ENCODE peak calls at places on chromosomes 6 and 20, in nine cellular contexts. One of them, this sample, is unnamed.

GRCh38 chr6:130625825-130626500 is 201.2 kb upstream of the SMLR1 start:
- DNase-seq in activated T-cell treated with anti-CD3 and anti-CD28 coated beads for 1 hour: no peak
- DNase-seq in AG08396: no peak
- DNase-seq in Calu3: no peak
- DNase-seq in left cardiac atrium: no peak
- DNase-seq in activated CD4-positive, alpha-beta T cell treated with anti-CD3 and anti-CD28 coated beads for 36 hours: peak; percentile 25
- DNase-seq in prostate gland: no peak
- DNase-seq in anterior cingulate cortex: no peak
- DNase-seq in GM20000: peak; percentile 34
- DNase-seq in this sample: no peak

GRCh38 chr6:90369651-90370050 is 73.0 kb upstream of the BACH2 start:
- DNase-seq in GM20000: no peak
- DNase-seq in left cardiac atrium: no peak
- DNase-seq in AG08396: no peak
- DNase-seq in activated CD4-positive, alpha-beta T cell treated with anti-CD3 and anti-CD28 coated beads for 36 hours: no peak
- DNase-seq in activated T-cell treated with anti-CD3 and anti-CD28 coated beads for 1 hour: no peak
- DNase-seq in prostate gland: no peak
- DNase-seq in anterior cingulate cortex: no peak
- DNase-seq in Calu3: no peak
- DNase-seq in this sample: no peak

GRCh38 chr20:50302463-50303041 is 111.9 kb downstream of the CEBPB start:
- DNase-seq in GM20000: no peak
- DNase-seq in activated T-cell treated with anti-CD3 and anti-CD28 coated beads for 1 hour: no peak
- DNase-seq in prostate gland: no peak
- DNase-seq in AG08396: peak; percentile 59
- DNase-seq in anterior cingulate cortex: no peak
- DNase-seq in activated CD4-positive, alpha-beta T cell treated with anti-CD3 and anti-CD28 coated beads for 36 hours: no peak
- DNase-seq in left cardiac atrium: no peak
- DNase-seq in Calu3: no peak
- DNase-seq in this sample: no peak

GRCh38 chr20:63021356-63022321 is 14.9 kb upstream of the BHLHE23 start:
- DNase-seq in prostate gland: no peak
- DNase-seq in AG08396: no peak
- DNase-seq in anterior cingulate cortex: no peak
- DNase-seq in activated CD4-positive, alpha-beta T cell treated with anti-CD3 and anti-CD28 coated beads for 36 hours: no peak
- DNase-seq in GM20000: no peak
- DNase-seq in left cardiac atrium: no peak
- DNase-seq in Calu3: no peak
- DNase-seq in activated T-cell treated with anti-CD3 and anti-CD28 coated beads for 1 hour: no peak
- DNase-seq in this sample: no peak

GRCh38 chr6:97586344-97586743 is 303.3 kb upstream of the MMS22L start:
- DNase-seq in left cardiac atrium: no peak
- DNase-seq in prostate gland: no peak
- DNase-seq in Calu3: no peak
- DNase-seq in AG08396: peak; percentile 5
- DNase-seq in activated CD4-positive, alpha-beta T cell treated with anti-CD3 and anti-CD28 coated beads for 36 hours: no peak
- DNase-seq in GM20000: peak; percentile 16
- DNase-seq in activated T-cell treated with anti-CD3 and anti-CD28 coated beads for 1 hour: no peak
- DNase-seq in anterior cingulate cortex: no peak
- DNase-seq in this sample: peak; percentile 2

GRCh38 chr20:2145376-2145775 is 43.7 kb downstream of the STK35 start:
- DNase-seq in prostate gland: no peak
- DNase-seq in AG08396: no peak
- DNase-seq in activated CD4-positive, alpha-beta T cell treated with anti-CD3 and anti-CD28 coated beads for 36 hours: no peak
- DNase-seq in GM20000: no peak
- DNase-seq in left cardiac atrium: no peak
- DNase-seq in Calu3: no peak
- DNase-seq in activated T-cell treated with anti-CD3 and anti-CD28 coated beads for 1 hour: no peak
- DNase-seq in anterior cingulate cortex: no peak
- DNase-seq in this sample: no peak

GRCh38 chr20:9503530-9504251 is 10.7 kb upstream of the LAMP5 start:
- DNase-seq in prostate gland: no peak
- DNase-seq in AG08396: peak; percentile 66
- DNase-seq in anterior cingulate cortex: no peak
- DNase-seq in left cardiac atrium: no peak
- DNase-seq in activated CD4-positive, alpha-beta T cell treated with anti-CD3 and anti-CD28 coated beads for 36 hours: no peak
- DNase-seq in GM20000: no peak
- DNase-seq in Calu3: no peak
- DNase-seq in activated T-cell treated with anti-CD3 and anti-CD28 coated beads for 1 hour: no peak
- DNase-seq in this sample: no peak

GRCh38 chr6:158047120-158047518 is 65.5 kb downstream of the SYNJ2 start:
- DNase-seq in anterior cingulate cortex: no peak
- DNase-seq in prostate gland: peak; percentile 61
- DNase-seq in Calu3: no peak
- DNase-seq in left cardiac atrium: peak; percentile 39
- DNase-seq in activated CD4-positive, alpha-beta T cell treated with anti-CD3 and anti-CD28 coated beads for 36 hours: peak; percentile 91
- DNase-seq in AG08396: no peak
- DNase-seq in activated T-cell treated with anti-CD3 and anti-CD28 coated beads for 1 hour: peak; percentile 25
- DNase-seq in GM20000: no peak
- DNase-seq in this sample: no peak

GRCh38 chr20:48879609-48880008 is 41.9 kb upstream of the ARFGEF2 start:
- DNase-seq in activated CD4-positive, alpha-beta T cell treated with anti-CD3 and anti-CD28 coated beads for 36 hours: no peak
- DNase-seq in prostate gland: no peak
- DNase-seq in AG08396: no peak
- DNase-seq in activated T-cell treated with anti-CD3 and anti-CD28 coated beads for 1 hour: no peak
- DNase-seq in anterior cingulate cortex: no peak
- DNase-seq in GM20000: no peak
- DNase-seq in left cardiac atrium: no peak
- DNase-seq in Calu3: peak; percentile 76
- DNase-seq in this sample: no peak

GRCh38 chr20:19660808-19661378 is 97.2 kb upstream of the RIN2 start:
- DNase-seq in activated CD4-positive, alpha-beta T cell treated with anti-CD3 and anti-CD28 coated beads for 36 hours: no peak
- DNase-seq in Calu3: no peak
- DNase-seq in left cardiac atrium: no peak
- DNase-seq in AG08396: no peak
- DNase-seq in anterior cingulate cortex: no peak
- DNase-seq in prostate gland: no peak
- DNase-seq in GM20000: no peak
- DNase-seq in activated T-cell treated with anti-CD3 and anti-CD28 coated beads for 1 hour: no peak
- DNase-seq in this sample: no peak

GRCh38 chr6:1812487-1812886 is 202.8 kb downstream of the FOXC1 start:
- DNase-seq in prostate gland: no peak
- DNase-seq in anterior cingulate cortex: no peak
- DNase-seq in left cardiac atrium: no peak
- DNase-seq in Calu3: no peak
- DNase-seq in GM20000: no peak
- DNase-seq in activated CD4-positive, alpha-beta T cell treated with anti-CD3 and anti-CD28 coated beads for 36 hours: no peak
- DNase-seq in AG08396: no peak
- DNase-seq in activated T-cell treated with anti-CD3 and anti-CD28 coated beads for 1 hour: no peak
- DNase-seq in this sample: no peak

GRCh38 chr6:109455161-109455501 is 441 bp downstream of the MICAL1 start:
- DNase-seq in anterior cingulate cortex: no peak
- DNase-seq in AG08396: peak; percentile 45
- DNase-seq in Calu3: peak; percentile 27
- DNase-seq in activated T-cell treated with anti-CD3 and anti-CD28 coated beads for 1 hour: no peak
- DNase-seq in left cardiac atrium: peak; percentile 37
- DNase-seq in prostate gland: no peak
- DNase-seq in activated CD4-positive, alpha-beta T cell treated with anti-CD3 and anti-CD28 coated beads for 36 hours: peak; percentile 63
- DNase-seq in GM20000: peak; percentile 66
- DNase-seq in this sample: peak; percentile 67